ENCODE peak calls at places on chromosomes 7 and 10, in four cellular contexts. Q, X, Y and U are unnamed samples.
A peak's percentile ranks its signal among the peaks of the same experiment; 100 is the strongest.

GRCh38 chr10:101330236-101331225 is 23.4 kb upstream of the BTRC start:
- DNase-seq in Y (no peak), X (no peak), Q (no peak), U (peak; percentile 37)

GRCh38 chr10:501596-501995 is 187.9 kb downstream of the DIP2C start:
- DNase-seq in X (no peak), Q (no peak), Y (no peak), U (peak; percentile 87)

GRCh38 chr10:122326385-122326784 is 48.1 kb upstream of the PLEKHA1 start:
- DNase-seq in X (no peak), Y (no peak), Q (peak; percentile 43), U (no peak)

GRCh38 chr7:103690576-103690975 is 244.6 kb upstream of the SLC26A5 start:
- DNase-seq in Q (no peak), X (no peak), Y (no peak), U (no peak)

GRCh38 chr10:75121322-75121721 is 9.9 kb downstream of the SAMD8 start:
- DNase-seq in Q (no peak), X (no peak), Y (no peak), U (no peak)

GRCh38 chr10:126525326-126525725 is 137.0 kb upstream of the ADAM12 start:
- DNase-seq in X (no peak), Y (no peak), Q (no peak), U (no peak)

GRCh38 chr10:24908793-24909423 is 43.5 kb downstream of the PRTFDC1 start:
- DNase-seq in Y (no peak), Q (no peak), X (no peak), U (peak; percentile 75)

GRCh38 chr7:138197306-138197640 is 121.0 kb downstream of the AKR1D1 start:
- DNase-seq in Q (no peak), Y (no peak), X (no peak), U (no peak)

GRCh38 chr7:12178317-12178716 is 32.8 kb upstream of the TMEM106B start:
- DNase-seq in X (no peak), Y (no peak), Q (no peak), U (no peak)

GRCh38 chr7:95808396-95808795 is 36.0 kb downstream of the DYNC1I1 start:
- DNase-seq in X (no peak), Y (no peak), Q (no peak), U (peak; percentile 40)

GRCh38 chr10:30057421-30057841 is 2.0 kb downstream of the JCAD start:
- DNase-seq in Y (no peak), Q (no peak), X (peak; percentile 62), U (no peak)

GRCh38 chr10:5325076-5325475 is 39.7 kb upstream of the UCN3 start:
- DNase-seq in X (no peak), Y (no peak), Q (no peak), U (no peak)

GRCh38 chr10:24929904-24930303 is 22.5 kb downstream of the PRTFDC1 start:
- DNase-seq in Q (no peak), Y (no peak), X (no peak), U (no peak)

GRCh38 chr10:88687853-88688467 is 18.1 kb upstream of the LIPK start:
- DNase-seq in X (no peak), Y (no peak), Q (peak; percentile 36), U (peak; percentile 40)

GRCh38 chr7:29328811-29329210 is 134.2 kb downstream of the CHN2 start:
- DNase-seq in Q (no peak), X (no peak), Y (no peak), U (peak; percentile 73)

GRCh38 chr10:42593284-42593683 is 45.1 kb downstream of the ZNF33B start:
- DNase-seq in X (no peak), Q (no peak), Y (no peak), U (no peak)

GRCh38 chr10:132942101-132942739 is at the start of gene CFAP46:
- DNase-seq in Q (peak; percentile 82), X (peak; percentile 93), Y (peak; percentile 71), U (no peak)

GRCh38 chr7:41457832-41458437 is 245.0 kb downstream of the INHBA start:
- DNase-seq in Q (no peak), X (no peak), Y (no peak), U (no peak)

GRCh38 chr10:70132098-70133029 is at the start of gene AIFM2:
- DNase-seq in Q (peak; percentile 86), X (peak; percentile 90), Y (peak; percentile 29), U (peak; percentile 81)

GRCh38 chr10:99711129-99711719 is 20.7 kb downstream of the COX15 start:
- DNase-seq in Q (peak; percentile 48), Y (no peak), X (peak; percentile 58), U (peak; percentile 65)

GRCh38 chr7:48537561-48537960 is 366.3 kb downstream of the ABCA13 start:
- DNase-seq in Y (no peak), X (no peak), Q (no peak), U (peak; percentile 16)

GRCh38 chr10:76711374-76711997 is 926.1 kb downstream of the KCNMA1 start:
- DNase-seq in X (peak; percentile 82), Y (no peak), Q (no peak), U (no peak)

GRCh38 chr7:33196194-33196593 is 66.8 kb downstream of the BBS9 start:
- DNase-seq in X (no peak), Y (no peak), Q (no peak), U (no peak)

DNA sequence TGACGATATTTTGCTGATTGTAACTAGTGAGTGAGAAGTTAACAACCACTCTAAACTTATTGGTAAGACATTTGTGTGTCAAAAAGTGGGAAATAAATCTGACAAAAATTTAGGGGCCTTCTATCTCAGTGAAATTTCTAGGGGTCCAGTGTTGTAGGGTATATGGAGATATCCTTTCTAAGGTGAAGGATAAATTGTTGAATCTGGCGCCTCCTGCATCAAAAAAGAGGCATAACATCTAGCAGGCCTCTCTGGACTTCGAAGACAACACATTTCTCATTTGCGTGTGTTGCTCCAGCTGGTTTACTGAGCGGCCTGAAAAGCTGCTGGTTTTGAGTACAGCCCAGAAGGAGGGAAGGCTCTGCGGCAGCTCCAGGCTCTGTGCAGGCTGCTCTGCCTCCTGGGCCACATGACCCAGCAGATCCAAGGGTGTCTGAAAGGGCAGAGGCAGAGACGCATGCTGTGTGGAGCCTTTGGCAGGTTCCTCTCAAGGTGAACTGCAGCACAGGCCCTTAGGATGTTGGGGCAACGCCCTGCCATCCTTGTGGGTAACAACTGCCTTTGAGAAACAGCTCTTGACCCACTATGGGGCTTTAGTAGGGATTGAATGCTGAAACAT is 72.4 kb downstream of the LMBR1 start:
- DNase-seq in Y (no peak), X (peak; percentile 53), Q (no peak), U (no peak)
- TF ChIP-seq CTCF in Y (peak; percentile 49), X (peak; percentile 75), Q (no peak), U (peak; percentile 15)

GRCh38 chr7:154914580-154915380 is 88.1 kb downstream of the PAXIP1 start:
- DNase-seq in Q (no peak), X (peak; percentile 74), Y (no peak), U (no peak)
- TF ChIP-seq CTCF in Q (no peak), X (peak; percentile 56), Y (no peak), U (no peak)

DNA sequence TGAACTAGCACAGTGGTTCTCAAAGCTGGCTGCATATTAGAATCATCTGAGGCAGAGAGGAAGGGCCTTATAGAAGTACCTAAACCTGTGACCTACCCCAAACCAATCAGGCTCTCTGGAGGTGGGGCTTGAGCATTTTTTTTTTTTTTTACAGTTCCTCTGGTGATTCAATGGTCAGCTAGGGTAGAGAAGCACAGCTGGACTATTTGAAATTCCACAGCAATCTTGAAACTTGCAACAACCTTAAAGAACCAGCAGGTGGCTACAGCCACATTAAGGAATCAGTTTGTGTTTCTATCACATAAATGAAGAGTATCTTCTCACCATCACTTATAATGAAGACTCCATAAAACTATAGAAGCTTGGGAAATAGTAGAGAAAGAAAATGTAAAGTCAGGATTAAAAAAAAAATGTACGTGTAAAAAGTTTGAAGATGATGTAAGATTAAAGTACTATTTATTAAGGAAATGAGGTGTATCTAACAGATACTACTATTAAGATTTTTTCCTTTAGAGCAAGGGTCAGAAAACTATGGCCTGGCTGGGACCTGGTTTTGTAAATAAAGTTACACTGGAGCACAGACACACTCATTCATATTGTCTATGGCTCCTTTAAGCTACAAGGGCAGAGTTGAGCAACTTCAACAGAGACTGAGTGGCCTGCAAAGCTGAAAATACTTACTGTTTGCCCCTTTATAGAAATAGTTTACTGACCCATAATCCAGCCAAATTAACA is 3.8 kb downstream of the RTKN2 start:
- DNase-seq in X (peak; percentile 70), Y (no peak), Q (peak; percentile 33), U (peak; percentile 75)
- TF ChIP-seq CTCF in X (peak; percentile 81), Y (peak; percentile 77), Q (peak; percentile 36), U (peak; percentile 60)

DNA sequence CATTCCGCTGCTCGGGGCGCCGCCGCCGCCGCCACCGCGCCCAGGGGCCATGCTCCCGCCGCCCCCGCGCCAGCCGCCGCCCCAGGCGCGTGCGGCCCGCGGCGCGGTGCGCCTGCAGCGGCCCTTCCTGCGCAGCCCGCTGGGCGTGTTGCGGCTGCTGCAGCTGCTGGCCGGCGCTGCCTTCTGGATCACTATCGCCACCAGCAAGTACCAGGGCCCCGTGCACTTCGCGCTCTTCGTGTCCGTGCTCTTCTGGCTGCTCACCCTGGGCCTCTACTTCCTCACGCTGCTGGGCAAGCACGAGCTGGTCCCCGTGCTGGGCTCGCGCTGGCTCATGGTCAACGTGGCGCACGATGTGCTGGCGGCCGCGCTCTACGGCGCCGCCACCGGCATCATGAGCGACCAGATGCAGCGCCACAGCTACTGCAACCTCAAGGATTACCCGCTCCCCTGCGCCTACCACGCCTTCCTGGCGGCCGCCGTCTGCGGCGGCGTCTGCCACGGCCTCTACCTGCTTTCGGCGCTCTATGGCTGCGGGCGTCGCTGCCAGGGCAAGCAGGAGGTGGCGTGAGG is 384 bp downstream of the MARVELD1 start:
- DNase-seq in X (peak; percentile 90), Y (peak; percentile 57), Q (peak; percentile 87), U (peak; percentile 59)
- TF ChIP-seq CTCF in X (peak; percentile 49), Y (peak; percentile 42), Q (peak; percentile 40), U (no peak)

GRCh38 chr10:130656187-130656575 is 520.0 kb downstream of the GLRX3 start:
- DNase-seq in Q (no peak), Y (no peak), X (no peak), U (no peak)

GRCh38 chr10:130652964-130653578 is 516.9 kb downstream of the GLRX3 start:
- DNase-seq in Y (no peak), X (no peak), Q (no peak), U (no peak)

GRCh38 chr10:130656582-130657133 is 520.5 kb downstream of the GLRX3 start:
- DNase-seq in Q (no peak), Y (no peak), X (no peak), U (no peak)

GRCh38 chr10:130654726-130655125 is 518.5 kb downstream of the GLRX3 start:
- DNase-seq in Y (no peak), Q (no peak), X (no peak), U (no peak)

DNA sequence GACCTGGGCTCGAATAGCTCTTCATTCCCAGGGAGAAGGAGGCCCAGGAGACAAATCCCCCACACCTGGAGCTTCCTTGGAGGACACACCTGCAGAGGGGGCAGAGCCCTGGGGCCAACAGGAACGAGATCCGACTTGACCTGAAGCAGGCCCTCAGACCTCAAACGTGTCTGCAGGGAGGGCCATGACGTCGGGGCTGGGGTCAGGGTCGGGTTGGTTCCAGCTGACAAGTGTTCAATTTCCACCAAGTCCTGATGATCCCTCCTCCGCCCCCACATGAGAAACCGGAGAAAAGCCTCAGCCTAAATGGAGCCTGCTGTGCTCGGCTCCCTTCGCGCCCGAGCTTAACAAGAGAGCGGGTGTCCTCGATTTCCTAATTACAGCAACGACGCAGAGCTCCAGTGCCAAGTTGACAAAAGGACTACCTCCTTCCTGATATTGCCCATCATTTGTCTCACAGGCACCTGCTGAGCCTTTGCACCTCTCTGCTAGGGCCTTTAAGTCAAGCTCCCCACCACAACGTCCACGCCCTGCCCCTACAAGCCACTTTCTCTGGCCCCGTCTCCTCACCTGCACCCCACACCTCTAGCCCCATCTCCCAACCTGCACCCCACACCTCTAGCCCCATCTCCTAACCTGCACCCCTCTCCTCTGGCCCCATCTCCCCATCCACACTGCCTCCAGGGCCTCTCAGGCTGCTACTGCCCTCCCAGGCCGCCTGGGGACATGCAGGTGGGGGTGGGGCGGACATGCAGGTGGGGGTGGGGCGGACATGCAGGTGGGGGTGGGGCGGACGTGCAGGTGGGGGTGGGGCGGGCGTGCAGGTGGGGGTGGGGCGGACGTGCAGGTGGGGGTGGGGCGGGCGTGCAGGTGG is 519.4 kb downstream of the GLRX3 start:
- DNase-seq in Y (no peak), X (no peak), Q (no peak), U (no peak)
- TF ChIP-seq CTCF in Y (no peak), X (no peak), Q (no peak), U (no peak)